ENCODE peak calls at places on chromosome 20, in four cellular contexts. L is kidney epithelial cell, U is neuronal stem cell, W is spleen. I is an unnamed sample.

GRCh38 chr20:53087034-53087777 is 115.0 kb downstream of the TSHZ2 start:
- DNase-seq in L (no peak), U (no peak), W (no peak), I (no peak)

GRCh38 chr20:3964719-3965118 is 50.6 kb downstream of the RNF24 start:
- DNase-seq in L (no peak), U (no peak), W (no peak), I (no peak)

GRCh38 chr20:54201268-54201846 is 6.5 kb upstream of the PFDN4 start:
- DNase-seq in L (no peak), U (no peak), W (no peak), I (no peak)

GRCh38 chr20:7272512-7272911 is 505.0 kb downstream of the BMP2 start:
- DNase-seq in L (no peak), U (no peak), W (no peak), I (no peak)

GRCh38 chr20:38434310-38434741 is 802 bp downstream of the SNHG17 start:
- DNase-seq in L (no peak), U (no peak), W (peak; percentile 80), I (peak; percentile 11)

GRCh38 chr20:38680492-38681118 is 43.7 kb upstream of the SLC32A1 start:
- DNase-seq in L (no peak), U (peak; percentile 83), W (no peak), I (no peak)

GRCh38 chr20:62238569-62239277 is 402 bp downstream of the OSBPL2 start:
- DNase-seq in L (no peak), U (no peak), W (no peak), I (no peak)

GRCh38 chr20:52529856-52530255 is 338.3 kb upstream of the ZFP64 start:
- DNase-seq in L (peak; percentile 60), U (no peak), W (no peak), I (no peak)

GRCh38 chr20:36202891-36203338 is 33.4 kb upstream of the AAR2 start:
- DNase-seq in L (no peak), U (peak; percentile 65), W (peak; percentile 93), I (peak; percentile 73)

GRCh38 chr20:8854566-8854965 is 214.3 kb upstream of the PLCB4 start:
- DNase-seq in L (no peak), U (no peak), W (no peak), I (no peak)

GRCh38 chr20:17928633-17929311 is 39.8 kb downstream of the SNX5 start:
- DNase-seq in L (no peak), U (no peak), W (no peak), I (no peak)

GRCh38 chr20:4064118-4064962 is 49.0 kb upstream of the RNF24 start:
- DNase-seq in L (no peak), U (no peak), W (peak; percentile 86), I (no peak)

GRCh38 chr20:5126512-5127203 is at the start of gene CDS2:
- DNase-seq in L (peak; percentile 92), U (peak; percentile 99), W (peak; percentile 100), I (peak; percentile 100)

GRCh38 chr20:36542019-36542488 is 735 bp downstream of the MYL9 start:
- DNase-seq in L (no peak), U (peak; percentile 30), W (peak; percentile 61), I (no peak)

GRCh38 chr20:41335591-41335990 is 5.0 kb upstream of the LPIN3 start:
- DNase-seq in L (no peak), U (no peak), W (no peak), I (no peak)

GRCh38 chr20:37393863-37394542 is 48.1 kb downstream of the SRC start:
- DNase-seq in L (no peak), U (no peak), W (peak; percentile 73), I (no peak)

GRCh38 chr20:59972037-59972801 is 14.0 kb downstream of the CDH26 start:
- DNase-seq in L (no peak), U (no peak), W (no peak), I (no peak)

GRCh38 chr20:3927486-3928291 is 38.5 kb downstream of the PANK2 start:
- DNase-seq in L (no peak), U (no peak), W (peak; percentile 85), I (no peak)

GRCh38 chr20:56428881-56429280 is 16.8 kb downstream of the CASS4 start:
- DNase-seq in L (no peak), U (no peak), W (no peak), I (no peak)

GRCh38 chr20:64022671-64023070 is 13.3 kb upstream of the C20orf204 start:
- DNase-seq in L (no peak), U (no peak), W (no peak), I (no peak)

GRCh38 chr20:62368629-62369507 is 1.8 kb upstream of the LAMA5 start:
- DNase-seq in L (no peak), U (peak; percentile 73), W (no peak), I (no peak)

GRCh38 chr20:17172826-17173420 is 53.9 kb upstream of the PCSK2 start:
- DNase-seq in L (no peak), U (no peak), W (no peak), I (no peak)

GRCh38 chr20:21398505-21399057 is 1.3 kb upstream of the NKX2-4 start:
- DNase-seq in L (no peak), U (no peak), W (no peak), I (no peak)

GRCh38 chr20:1912056-1912455 is 16.8 kb downstream of the SIRPA start:
- DNase-seq in L (no peak), U (no peak), W (no peak), I (no peak)

GRCh38 chr20:50356522-50356880 is 153.7 kb upstream of the PTPN1 start:
- DNase-seq in L (no peak), U (no peak), W (no peak), I (no peak)

GRCh38 chr20:3839328-3839727 is 7.3 kb upstream of the MAVS start:
- DNase-seq in L (no peak), U (no peak), W (no peak), I (no peak)

GRCh38 chr20:2657241-2657640 is 4.8 kb downstream of the NOP56 start:
- DNase-seq in L (no peak), U (no peak), W (no peak), I (no peak)

GRCh38 chr20:53752971-53753879 is 159.6 kb upstream of the ZNF217 start:
- DNase-seq in L (no peak), U (no peak), W (no peak), I (no peak)

GRCh38 chr20:44911264-44911921 is 1.5 kb downstream of the PABPC1L start:
- DNase-seq in L (peak; percentile 34), U (peak; percentile 70), W (peak; percentile 83), I (peak; percentile 44)

GRCh38 chr20:40493551-40493950 is 195.5 kb downstream of the MAFB start:
- DNase-seq in L (peak; percentile 28), U (no peak), W (no peak), I (no peak)

DNA sequence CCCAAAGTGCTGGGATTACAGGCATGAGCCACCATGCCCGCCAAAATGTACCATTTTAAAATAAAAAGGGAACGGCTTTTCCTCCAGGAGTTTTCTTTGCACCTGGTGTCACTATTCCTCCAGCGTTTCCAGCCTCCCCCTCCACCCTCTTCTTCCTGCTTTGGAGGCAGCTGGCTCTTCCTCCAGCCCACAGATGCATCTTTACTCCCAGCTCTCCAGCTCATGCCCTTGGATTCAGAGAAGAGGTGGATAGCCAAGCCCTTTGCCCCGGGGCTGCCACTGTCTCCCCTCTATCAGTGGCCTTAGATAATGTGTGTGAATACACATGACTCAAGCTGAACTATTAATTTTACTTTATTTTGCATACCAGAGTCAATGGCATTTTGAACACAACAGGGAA is 15.4 kb upstream of the CDH4 start:
- DNase-seq in L (no peak), U (no peak), W (no peak), I (no peak)
- H3K27me3 ChIP-seq in L (peaks cover 23% of the 10 kb centered on the region), U (peaks cover 1% of the 10 kb centered on the region), W (no peaks in the 10 kb centered on the region), I (no peaks in the 10 kb centered on the region)

GRCh38 chr20:51363378-51363777 is 179.1 kb downstream of the NFATC2 start:
- DNase-seq in L (no peak), U (no peak), W (peak; percentile 39), I (no peak)
- H3K27me3 ChIP-seq in L (no peaks in the 10 kb centered on the region), U (no peaks in the 10 kb centered on the region), W (no peaks in the 10 kb centered on the region), I (no peaks in the 10 kb centered on the region)

GRCh38 chr20:22560817-22561216 is 23.6 kb downstream of the FOXA2 start:
- DNase-seq in L (no peak), U (no peak), W (no peak), I (no peak)

GRCh38 chr20:22556565-22557056 is 27.8 kb downstream of the FOXA2 start:
- DNase-seq in L (no peak), U (no peak), W (no peak), I (no peak)

GRCh38 chr20:22555791-22556564 is 28.4 kb downstream of the FOXA2 start:
- DNase-seq in L (no peak), U (no peak), W (no peak), I (no peak)

GRCh38 chr20:22559711-22560305 is 24.6 kb downstream of the FOXA2 start:
- DNase-seq in L (no peak), U (no peak), W (no peak), I (no peak)

DNA sequence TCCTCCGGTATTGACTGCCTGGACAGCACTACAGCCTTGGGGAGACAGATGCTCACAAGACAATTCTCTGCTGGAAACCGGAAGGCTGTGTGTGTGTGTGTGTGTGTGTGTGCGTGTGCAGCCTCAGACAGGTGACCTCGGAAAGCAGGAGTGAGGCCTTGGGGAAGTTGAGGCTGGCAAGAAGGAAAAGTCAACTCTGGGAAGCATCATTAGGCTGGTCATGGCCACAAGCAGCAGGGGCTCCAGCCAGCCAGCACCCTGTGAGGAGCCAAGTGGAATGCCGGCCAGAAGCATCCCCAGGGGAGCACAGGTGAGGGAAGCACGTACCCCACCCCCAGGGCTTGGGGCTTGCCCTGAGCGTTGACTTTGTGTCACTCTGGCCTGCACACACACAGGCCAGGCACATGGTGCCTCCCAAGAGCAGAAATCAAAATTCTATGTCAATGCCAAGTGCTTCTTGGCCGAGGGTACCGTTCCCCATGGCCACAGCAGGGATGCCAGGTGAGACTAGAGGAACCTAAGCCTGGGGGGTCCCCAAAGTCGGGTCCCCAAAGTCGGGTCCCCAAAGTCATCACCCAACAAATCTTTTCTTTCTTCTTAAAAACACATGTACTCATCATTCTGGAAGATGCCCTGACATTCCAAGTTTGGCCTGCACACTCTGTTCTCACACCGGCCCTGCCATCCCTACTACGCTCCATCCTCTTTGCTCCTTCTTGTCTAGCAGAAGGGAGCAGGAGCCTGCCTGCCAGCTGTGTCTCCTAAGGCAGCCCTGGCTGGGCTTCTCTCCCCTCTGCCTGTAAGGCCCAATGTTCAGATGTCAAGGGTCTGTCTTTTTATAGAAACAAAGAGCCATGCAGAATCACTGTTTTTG is 26.7 kb downstream of the FOXA2 start:
- DNase-seq in L (no peak), U (no peak), W (no peak), I (no peak)
- H3K27me3 ChIP-seq in L (peaks cover 31% of the 10 kb centered on the region), U (peaks cover 57% of the 10 kb centered on the region), W (peaks cover 46% of the 10 kb centered on the region), I (peaks cover 21% of the 10 kb centered on the region)

GRCh38 chr20:46004813-46005505 is 3.7 kb upstream of the MMP9 start:
- DNase-seq in L (no peak), U (no peak), W (peak; percentile 87), I (peak; percentile 18)

GRCh38 chr20:46006031-46006430 is 2.7 kb upstream of the MMP9 start:
- DNase-seq in L (no peak), U (no peak), W (no peak), I (no peak)

GRCh38 chr20:46002008-46002407 is 6.7 kb upstream of the MMP9 start:
- DNase-seq in L (no peak), U (no peak), W (no peak), I (no peak)

GRCh38 chr20:46001498-46001897 is 7.2 kb upstream of the MMP9 start:
- DNase-seq in L (no peak), U (no peak), W (no peak), I (no peak)

DNA sequence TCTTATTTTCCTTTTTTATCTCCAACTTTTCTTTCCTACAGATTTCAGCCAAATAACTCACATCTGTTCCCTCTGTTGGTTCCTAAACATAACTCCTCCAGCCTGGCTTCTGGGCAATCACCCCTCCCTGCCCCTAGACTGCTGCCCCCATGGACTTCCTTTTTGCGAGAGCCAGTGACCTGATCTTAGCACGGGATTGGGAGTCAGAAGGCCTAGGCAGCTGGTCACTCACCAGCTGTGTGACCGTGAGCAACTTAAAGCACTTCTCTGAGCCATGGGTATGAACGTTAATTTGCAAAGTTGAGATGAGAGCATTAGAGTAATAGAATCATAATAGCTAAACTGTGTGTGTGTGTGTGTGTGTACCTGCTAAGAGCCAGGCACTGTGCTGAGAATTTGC is 4.5 kb upstream of the MMP9 start:
- DNase-seq in L (no peak), U (no peak), W (no peak), I (no peak)
- H3K27me3 ChIP-seq in L (peaks cover 7% of the 10 kb centered on the region), U (no peaks in the 10 kb centered on the region), W (peaks cover 20% of the 10 kb centered on the region), I (peaks cover 8% of the 10 kb centered on the region)

I was measured in CD4-positive, alpha-beta T cell.